ENCODE peak calls at places on chromosomes 2 and 18, in ten cellular contexts. Y is HepG2; I is CD4-positive, CD25-positive, alpha-beta regulatory T cell; F is aorta; H is adrenal gland; T is cardiac muscle cell; P is DND-41; W is neural progenitor cell; S is WERI-Rb-1; Q is prostate gland. U is an unnamed sample.

GRCh38 chr2:95274291-95275150 is at the start of gene PROM2:
- DNase-seq in W (no peak), P (no peak), Y (no peak), S (peak; percentile 5), Q (peak; percentile 88), I (no peak), F (no peak), T (no peak), H (no peak), U (no peak)

GRCh38 chr2:135030826-135031225 is 16.4 kb downstream of the MAP3K19 start:
- DNase-seq in W (peak; percentile 66), F (no peak), I (no peak), Q (no peak), P (peak; percentile 49), H (no peak), Y (peak; percentile 41), S (no peak), T (peak; percentile 74), U (no peak)

GRCh38 chr2:144183744-144184143 is 336.2 kb downstream of the ZEB2 start:
- DNase-seq in P (peak; percentile 85), W (no peak), F (no peak), H (no peak), S (no peak), T (no peak), Q (no peak), Y (no peak), I (peak; percentile 61), U (peak; percentile 67)

GRCh38 chr2:11530864-11531451 is 2.9 kb upstream of the GREB1 start:
- DNase-seq in P (no peak), S (no peak), W (no peak), T (no peak), Y (no peak), H (no peak), Q (no peak), I (no peak), F (no peak), U (no peak)

GRCh38 chr2:181753686-181754085 is 73.4 kb upstream of the NEUROD1 start:
- DNase-seq in S (no peak), T (no peak), Q (no peak), H (no peak), I (no peak), F (no peak), Y (no peak), W (peak; percentile 18), P (no peak), U (no peak)

GRCh38 chr2:162317910-162318279 is 589 bp downstream of the IFIH1 start:
- DNase-seq in S (no peak), F (peak; percentile 51), W (no peak), H (peak; percentile 62), I (no peak), T (no peak), P (peak; percentile 33), Q (peak; percentile 25), Y (no peak), U (peak; percentile 16)

GRCh38 chr2:8671176-8671575 is 10.7 kb upstream of the ID2 start:
- DNase-seq in W (no peak), H (peak; percentile 29), I (no peak), S (no peak), Y (no peak), T (no peak), Q (no peak), P (no peak), F (no peak), U (no peak)

GRCh38 chr2:239302083-239302807 is 98.6 kb downstream of the HDAC4 start:
- DNase-seq in Q (no peak), H (peak; percentile 93), W (no peak), P (no peak), I (no peak), S (no peak), F (peak; percentile 39), Y (no peak), T (no peak), U (no peak)

DNA sequence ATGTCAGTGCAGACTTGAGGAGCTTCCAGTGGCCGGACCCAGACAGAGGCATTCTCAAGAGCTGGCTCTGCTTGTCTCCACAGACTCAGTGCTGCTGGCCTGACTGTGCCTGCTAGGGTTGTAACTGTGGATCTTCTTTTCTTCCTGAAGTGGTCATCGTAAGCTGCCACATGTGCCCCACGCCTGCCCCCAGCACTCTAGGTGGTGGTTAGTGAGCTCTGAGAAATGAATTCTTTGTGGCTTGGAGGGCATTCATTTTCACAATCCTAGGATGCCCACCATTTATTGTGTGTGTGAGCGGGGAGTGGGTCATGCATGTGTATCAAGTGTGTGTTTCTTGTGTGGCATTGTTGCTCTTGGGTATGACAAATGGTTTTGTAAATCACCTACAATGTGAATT is 23.1 kb downstream of the RAB12 start:
- DNase-seq in F (no peak), T (no peak), Y (no peak), W (no peak), S (no peak), P (no peak), H (no peak), I (no peak), Q (no peak), U (no peak)
- H3K36me3 ChIP-seq in F (peaks cover 12% of the 10 kb centered on the region), T (peaks cover 37% of the 10 kb centered on the region), Y (peaks cover 45% of the 10 kb centered on the region), W (peaks cover 5% of the 10 kb centered on the region), S (peaks cover 54% of the 10 kb centered on the region), P (peaks cover 76% of the 10 kb centered on the region), H (no peaks in the 10 kb centered on the region), I (peaks cover 60% of the 10 kb centered on the region), Q (peaks cover 4% of the 10 kb centered on the region), U (peaks cover 48% of the 10 kb centered on the region)

GRCh38 chr18:48543228-48543627 is 4.4 kb downstream of the CTIF start:
- DNase-seq in I (no peak), Y (peak; percentile 65), W (peak; percentile 36), F (no peak), H (peak; percentile 65), Q (no peak), T (no peak), P (peak; percentile 15), S (no peak), U (no peak)

GRCh38 chr18:48546411-48546810 is 7.6 kb downstream of the CTIF start:
- DNase-seq in Q (no peak), W (peak; percentile 48), H (peak; percentile 30), F (no peak), P (no peak), S (no peak), Y (no peak), T (no peak), I (no peak), U (no peak)

GRCh38 chr18:48545690-48546365 is 7.0 kb downstream of the CTIF start:
- DNase-seq in W (peak; percentile 95), H (peak; percentile 90), F (peak; percentile 73), Q (peak; percentile 50), S (peak; percentile 90), Y (no peak), P (no peak), T (peak; percentile 60), I (no peak), U (no peak)

GRCh38 chr18:48544116-48544515 is 5.3 kb downstream of the CTIF start:
- DNase-seq in H (peak; percentile 44), S (no peak), W (no peak), P (no peak), T (no peak), Y (no peak), I (no peak), F (no peak), Q (no peak), U (no peak)

DNA sequence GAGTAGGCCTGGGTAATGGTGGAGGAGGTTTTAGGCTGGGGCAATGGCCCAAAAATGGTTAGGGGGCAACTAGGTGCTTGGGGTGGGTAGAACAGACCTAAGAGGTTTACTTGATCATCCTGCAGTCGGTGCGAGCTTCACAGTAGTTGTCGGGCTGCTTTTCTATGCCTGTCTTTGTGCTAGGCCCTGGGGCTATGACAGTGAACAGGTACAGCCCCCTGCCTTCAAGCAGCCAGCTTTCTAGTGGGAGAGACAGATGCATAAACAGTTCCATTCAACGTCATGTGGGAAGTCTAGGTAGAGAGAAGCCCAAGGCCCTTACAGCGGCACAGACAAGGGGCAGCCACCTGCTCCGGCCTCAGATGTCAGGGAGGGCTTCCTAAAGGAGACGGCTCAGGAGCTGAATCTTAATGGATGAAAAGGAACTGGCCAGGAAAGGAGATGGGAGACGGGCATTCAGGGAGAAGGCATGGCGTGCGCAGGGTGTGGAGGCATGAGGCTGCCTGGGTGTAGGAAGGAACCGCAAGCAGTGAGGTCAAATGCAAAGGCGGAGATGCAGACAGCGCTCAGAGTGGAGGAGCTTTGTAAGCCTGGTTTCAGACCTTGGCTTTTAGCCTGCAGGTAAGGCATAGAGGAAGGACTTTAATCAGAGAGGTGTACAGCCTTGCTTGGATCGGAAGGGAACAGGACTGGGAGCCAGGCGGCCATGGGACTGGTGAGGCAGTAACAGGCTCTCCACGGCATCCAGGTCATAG is 6.0 kb downstream of the CTIF start:
- DNase-seq in S (no peak), Q (no peak), I (no peak), H (peak; percentile 41), P (no peak), F (no peak), W (no peak), Y (no peak), T (no peak), U (no peak)
- H3K27ac ChIP-seq in S (peak overlapping the region; percentile 1), Q (no peak overlapping the region), I (no peak overlapping the region), H (peak overlapping the region; percentile 60), P (no peak overlapping the region), F (peak overlapping the region; percentile 22), W (no peak overlapping the region), Y (no peak overlapping the region), T (no peak overlapping the region), U (no peak overlapping the region)

GRCh38 chr2:36449943-36450392 is 94.4 kb downstream of the CRIM1 start:
- DNase-seq in T (peak; percentile 13), Y (no peak), Q (no peak), F (no peak), H (no peak), I (no peak), P (no peak), W (no peak), S (no peak), U (no peak)

GRCh38 chr2:36449213-36449612 is 93.6 kb downstream of the CRIM1 start:
- DNase-seq in Y (no peak), S (no peak), I (no peak), Q (no peak), H (no peak), P (no peak), W (no peak), T (no peak), F (no peak), U (no peak)

GRCh38 chr2:36452279-36452678 is 96.7 kb downstream of the CRIM1 start:
- DNase-seq in P (no peak), I (no peak), T (no peak), W (no peak), Y (no peak), S (no peak), Q (no peak), F (no peak), H (no peak), U (no peak)

GRCh38 chr2:36451512-36451911 is 95.9 kb downstream of the CRIM1 start:
- DNase-seq in I (no peak), Q (no peak), H (no peak), F (no peak), S (no peak), P (no peak), T (no peak), Y (no peak), W (no peak), U (no peak)

GRCh38 chr2:36450466-36451196 is 95.1 kb downstream of the CRIM1 start:
- DNase-seq in T (no peak), P (no peak), W (no peak), S (no peak), Q (no peak), H (no peak), Y (peak; percentile 37), F (no peak), I (no peak), U (no peak)
- H3K4me3 ChIP-seq in T (no peak overlapping the region), P (no peak overlapping the region), W (no peak overlapping the region), S (no peak overlapping the region), Q (no peak overlapping the region), H (no peak overlapping the region), Y (no peak overlapping the region), F (no peak overlapping the region), I (no peak overlapping the region), U (no peak overlapping the region)

GRCh38 chr2:238019962-238020361 is 40.8 kb upstream of the SCLY start:
- DNase-seq in S (no peak), P (no peak), I (no peak), H (no peak), W (no peak), F (no peak), Y (no peak), Q (no peak), T (no peak), U (no peak)

GRCh38 chr2:238023608-238024007 is 37.2 kb upstream of the SCLY start:
- DNase-seq in Q (no peak), I (no peak), H (no peak), T (no peak), S (no peak), P (no peak), F (no peak), Y (no peak), W (no peak), U (no peak)

GRCh38 chr2:238021327-238021726 is 39.5 kb upstream of the SCLY start:
- DNase-seq in H (no peak), Q (no peak), Y (no peak), T (no peak), F (no peak), S (no peak), W (no peak), P (no peak), I (no peak), U (no peak)

GRCh38 chr2:238022594-238023157 is 38.1 kb upstream of the SCLY start:
- DNase-seq in P (no peak), Q (no peak), H (no peak), Y (no peak), I (no peak), F (no peak), S (no peak), W (no peak), T (no peak), U (no peak)

GRCh38 chr2:238020816-238021215 is 40.0 kb upstream of the SCLY start:
- DNase-seq in Y (no peak), P (no peak), T (no peak), H (no peak), S (no peak), Q (no peak), I (no peak), W (no peak), F (no peak), U (no peak)
- H3K36me3 ChIP-seq in Y (peaks cover 42% of the 10 kb centered on the region), P (no peaks in the 10 kb centered on the region), T (no peaks in the 10 kb centered on the region), H (no peaks in the 10 kb centered on the region), S (peaks cover 2% of the 10 kb centered on the region), Q (no peaks in the 10 kb centered on the region), I (peaks cover 16% of the 10 kb centered on the region), W (no peaks in the 10 kb centered on the region), F (peaks cover 3% of the 10 kb centered on the region), U (peaks cover 12% of the 10 kb centered on the region)

U was measured in effector memory CD4-positive, alpha-beta T cell.